ENCODE peak calls at places on chromosomes 13 and 19, in five cellular contexts. Y, L, Z, A and O are unnamed samples.

GRCh38 chr19:44113784-44114390 is 688 bp downstream of the ZNF225 start:
- DNase-seq in Y (no peak), L (no peak), Z (peak; percentile 62), A (no peak), O (peak; percentile 21)

GRCh38 chr19:42067315-42067888 is 2.6 kb downstream of the GRIK5 start:
- DNase-seq in Y (no peak), L (no peak), Z (no peak), A (no peak), O (no peak)

GRCh38 chr13:28161370-28161769 is 23.0 kb downstream of the PAN3 start:
- DNase-seq in Y (no peak), L (no peak), Z (peak; percentile 68), A (no peak), O (no peak)

GRCh38 chr13:110894086-110894485 is 20.8 kb downstream of the ANKRD10 start:
- DNase-seq in Y (no peak), L (no peak), Z (no peak), A (no peak), O (no peak)

GRCh38 chr13:76462003-76462402 is 424.2 kb downstream of the KCTD12 start:
- DNase-seq in Y (no peak), L (no peak), Z (no peak), A (no peak), O (no peak)

GRCh38 chr13:34334984-34335661 is 517.2 kb downstream of the RFC3 start:
- DNase-seq in Y (no peak), L (no peak), Z (no peak), A (no peak), O (no peak)

GRCh38 chr19:39506944-39507714 is 7.8 kb upstream of the SELENOV start:
- DNase-seq in Y (no peak), L (peak; percentile 41), Z (peak; percentile 91), A (no peak), O (no peak)

GRCh38 chr13:61546911-61547310 is 131.3 kb upstream of the PCDH20 start:
- DNase-seq in Y (no peak), L (no peak), Z (no peak), A (no peak), O (no peak)

GRCh38 chr13:97275265-97275664 is 53.1 kb downstream of the MBNL2 start:
- DNase-seq in Y (no peak), L (peak; percentile 84), Z (no peak), A (no peak), O (no peak)

GRCh38 chr19:39824143-39825092 is 9.5 kb downstream of the DYRK1B start:
- DNase-seq in Y (peak; percentile 92), L (peak; percentile 93), Z (peak; percentile 97), A (peak; percentile 87), O (peak; percentile 90)

GRCh38 chr19:12664406-12665280 is 1.9 kb downstream of the MAN2B1 start:
- DNase-seq in Y (no peak), L (no peak), Z (peak; percentile 92), A (no peak), O (no peak)

GRCh38 chr19:54431255-54431838 is 16.1 kb downstream of the TTYH1 start:
- DNase-seq in Y (peak; percentile 91), L (peak; percentile 16), Z (no peak), A (peak; percentile 83), O (peak; percentile 85)

GRCh38 chr19:51333836-51334460 is 8.0 kb downstream of the VSIG10L start:
- DNase-seq in Y (no peak), L (no peak), Z (peak; percentile 79), A (no peak), O (no peak)

GRCh38 chr13:31885994-31886393 is 145.6 kb upstream of the FRY start:
- DNase-seq in Y (no peak), L (no peak), Z (no peak), A (no peak), O (no peak)

GRCh38 chr13:51370116-51370515 is 30.6 kb downstream of the SERPINE3 start:
- DNase-seq in Y (no peak), L (peak; percentile 3), Z (no peak), A (no peak), O (no peak)

GRCh38 chr13:111370570-111371150 is 50.2 kb downstream of the TEX29 start:
- DNase-seq in Y (no peak), L (no peak), Z (no peak), A (no peak), O (no peak)

GRCh38 chr13:99198630-99199029 is 2.0 kb upstream of the UBAC2 start:
- DNase-seq in Y (no peak), L (no peak), Z (no peak), A (no peak), O (no peak)

GRCh38 chr19:30305346-30306060 is 66.7 kb upstream of the ZNF536 start:
- DNase-seq in Y (no peak), L (no peak), Z (no peak), A (no peak), O (no peak)

GRCh38 chr13:52650731-52651130 is 1.9 kb upstream of the SUGT1 start:
- DNase-seq in Y (no peak), L (no peak), Z (no peak), A (no peak), O (no peak)
- H3K27ac ChIP-seq in Y (no peak overlapping the region), L (no peak overlapping the region), Z (no peak overlapping the region), A (no peak overlapping the region), O (no peak overlapping the region)

GRCh38 chr13:92074658-92075057 is 676.2 kb downstream of the GPC5 start:
- DNase-seq in Y (no peak), L (no peak), Z (peak; percentile 55), A (no peak), O (no peak)
- TF ChIP-seq CTCF in Y (no peak), L (peak; percentile 64), Z (peak; percentile 83), A (peak; percentile 40), O (peak; percentile 61)

DNA sequence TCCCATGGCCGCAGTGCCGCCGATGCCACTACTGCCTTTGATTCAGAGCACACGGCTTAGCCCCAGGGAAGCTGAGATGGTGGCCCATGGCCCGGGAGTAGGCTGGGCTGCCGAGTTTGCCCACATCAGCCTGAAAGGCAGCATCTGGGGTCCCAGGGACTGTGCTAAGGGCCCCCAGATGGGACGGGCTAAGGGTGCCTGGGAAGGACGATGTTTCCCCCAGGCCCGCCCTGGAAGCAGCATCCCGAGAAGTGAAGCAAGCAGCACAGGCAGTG is 22.5 kb downstream of the MAP2K2 start:
- DNase-seq in Y (no peak), L (no peak), Z (no peak), A (no peak), O (no peak)
- H3K36me3 ChIP-seq in Y (no peaks in the 10 kb centered on the region), L (peaks cover 66% of the 10 kb centered on the region), Z (peaks cover 45% of the 10 kb centered on the region), A (peaks cover 68% of the 10 kb centered on the region), O (peaks cover 4% of the 10 kb centered on the region)

GRCh38 chr13:24267283-24267682 is 42.1 kb upstream of the C1QTNF9 start:
- DNase-seq in Y (peak; percentile 2), L (no peak), Z (no peak), A (no peak), O (no peak)
- H3K27ac ChIP-seq in Y (no peak overlapping the region), L (no peak overlapping the region), Z (no peak overlapping the region), A (peak overlapping the region; percentile 69), O (peak overlapping the region; percentile 58)

DNA sequence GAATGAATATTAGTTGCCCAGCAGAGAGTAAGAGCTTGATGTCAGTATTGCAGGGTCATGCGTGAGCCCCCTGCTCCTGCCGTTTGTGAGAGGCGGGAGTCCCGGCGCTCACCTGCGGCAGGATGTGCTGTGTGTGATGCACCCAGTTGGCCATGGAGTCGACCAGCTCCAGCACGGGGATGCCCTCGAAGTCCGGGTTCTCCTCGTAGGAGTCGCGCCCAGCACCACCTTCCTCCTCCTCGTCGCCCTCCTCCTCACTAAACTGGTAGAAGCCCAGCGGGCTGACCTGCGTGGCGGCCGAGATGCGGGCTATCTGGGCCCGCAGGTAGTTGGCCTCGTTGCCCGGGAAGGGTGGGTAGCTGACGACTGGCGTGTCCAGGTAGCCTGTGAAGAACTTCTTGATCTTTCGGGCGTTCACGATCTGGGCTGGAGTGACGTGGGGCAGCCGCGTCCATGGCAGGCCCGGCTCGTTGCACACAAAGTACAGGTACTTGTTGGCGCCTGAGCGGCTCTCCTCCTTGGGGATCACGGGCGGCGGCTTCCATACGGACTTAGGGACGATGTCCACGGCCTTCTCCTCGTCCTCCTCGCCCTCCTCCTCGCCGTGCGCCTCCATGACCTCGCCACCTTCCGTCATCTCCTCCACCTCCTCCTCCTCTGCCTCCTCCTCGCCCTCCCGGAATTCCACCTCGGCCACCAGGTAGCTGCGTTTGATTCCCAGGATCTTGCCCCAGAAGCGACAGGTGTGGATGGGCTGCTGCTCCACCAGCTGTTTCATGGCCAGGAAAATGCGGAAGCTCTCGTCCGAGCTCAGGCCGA is 10.8 kb downstream of the RSPH6A start:
- DNase-seq in Y (no peak), L (no peak), Z (no peak), A (no peak), O (no peak)
- TF ChIP-seq CTCF in Y (no peak), L (no peak), Z (no peak), A (no peak), O (no peak)

GRCh38 chr19:2226051-2226839 is 9.9 kb downstream of the PLEKHJ1 start:
- DNase-seq in Y (no peak), L (no peak), Z (no peak), A (no peak), O (no peak)

GRCh38 chr19:2226840-2227360 is 9.2 kb downstream of the PLEKHJ1 start:
- DNase-seq in Y (no peak), L (no peak), Z (no peak), A (no peak), O (no peak)

GRCh38 chr19:2224754-2225349 is 11.3 kb downstream of the PLEKHJ1 start:
- DNase-seq in Y (no peak), L (no peak), Z (no peak), A (no peak), O (no peak)

GRCh38 chr19:2223959-2224358 is 12.2 kb downstream of the PLEKHJ1 start:
- DNase-seq in Y (no peak), L (no peak), Z (no peak), A (no peak), O (no peak)

DNA sequence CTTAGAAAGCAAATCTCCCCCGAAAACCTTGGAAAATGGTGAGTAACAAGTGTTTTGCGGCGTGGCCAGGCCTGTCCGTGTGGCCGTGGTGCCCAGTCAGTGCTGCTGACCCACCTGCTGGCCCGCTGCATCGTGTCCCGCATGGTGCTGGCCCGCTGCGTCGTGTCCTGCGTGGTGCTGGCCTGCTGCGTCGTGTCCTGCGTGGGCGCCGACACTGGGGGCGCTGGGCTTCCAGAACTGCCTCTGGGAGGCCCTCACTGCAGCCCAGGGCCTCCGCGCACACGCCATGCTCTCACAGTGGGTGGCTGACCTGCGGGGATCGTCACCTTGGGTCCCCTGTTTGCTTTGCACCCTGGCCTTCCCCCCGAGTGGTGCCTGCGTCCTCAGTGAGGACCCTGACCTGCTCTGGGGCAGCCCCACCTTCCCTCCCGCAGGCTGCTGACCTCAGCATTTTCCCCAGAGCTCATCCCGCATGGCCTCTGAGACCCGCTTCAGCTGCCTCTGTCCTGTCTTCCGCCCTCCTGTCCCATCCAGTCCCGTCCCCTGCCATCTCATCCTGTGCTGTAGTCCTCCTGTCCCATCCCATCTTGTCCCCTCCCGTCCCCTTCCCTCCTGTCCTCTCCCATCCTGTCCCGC is 10.6 kb downstream of the PLEKHJ1 start:
- DNase-seq in Y (no peak), L (no peak), Z (no peak), A (no peak), O (no peak)
- H3K36me3 ChIP-seq in Y (peaks cover 4% of the 10 kb centered on the region), L (peaks cover 63% of the 10 kb centered on the region), Z (peaks cover 12% of the 10 kb centered on the region), A (peaks cover 82% of the 10 kb centered on the region), O (peaks cover 4% of the 10 kb centered on the region)

DNA sequence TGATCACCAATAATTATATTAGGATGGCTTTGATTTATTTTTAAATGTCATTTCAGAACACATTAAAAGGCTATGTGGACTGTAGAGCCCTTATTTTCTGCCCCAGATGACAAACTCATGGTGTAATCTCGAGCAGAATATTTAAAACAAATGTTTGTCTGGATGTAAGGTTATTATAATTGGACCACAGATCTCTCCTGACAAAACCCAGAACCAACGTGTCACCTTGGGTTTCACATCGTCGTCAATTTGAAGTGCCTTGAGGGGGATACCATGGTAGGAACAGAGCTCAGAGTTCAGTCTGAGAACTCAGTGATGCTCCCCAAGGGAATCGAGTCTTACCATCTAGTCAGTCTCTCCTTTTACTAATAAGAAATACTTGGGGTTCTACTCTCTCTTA is 2.8 kb downstream of the SACS start:
- DNase-seq in Y (no peak), L (no peak), Z (peak; percentile 1), A (no peak), O (no peak)
- H3K27ac ChIP-seq in Y (no peak overlapping the region), L (no peak overlapping the region), Z (no peak overlapping the region), A (no peak overlapping the region), O (no peak overlapping the region)